ENCODE peak calls at places on chromosomes 13 and 19, in nine cellular contexts. One of them, this sample, is unnamed.

GRCh38 chr13:112973577-112973951 is 4.5 kb downstream of the MCF2L start:
- DNase-seq in caudate nucleus: no peak
- DNase-seq in GDM1: no peak
- DNase-seq in mucosa of descending colon: no peak
- DNase-seq in activated T-cell treated with anti-CD3 and anti-CD28 coated beads, Interleukin-2, amount 50 U/mL, for 24 hours: no peak
- DNase-seq in heart left ventricle: peak; percentile 37
- DNase-seq in NCI-H187 treated with DMSO at 0.1 percent for 48 hours: no peak
- DNase-seq in activated CD4-positive, alpha-beta T cell treated with anti-CD3 and anti-CD28 coated beads for 24 hours: no peak
- DNase-seq in fibroblast of pulmonary artery: no peak
- DNase-seq in this sample: no peak

GRCh38 chr13:98333481-98333880 is 156.4 kb upstream of the RNF113B start:
- DNase-seq in NCI-H187 treated with DMSO at 0.1 percent for 48 hours: no peak
- DNase-seq in fibroblast of pulmonary artery: no peak
- DNase-seq in activated T-cell treated with anti-CD3 and anti-CD28 coated beads, Interleukin-2, amount 50 U/mL, for 24 hours: no peak
- DNase-seq in activated CD4-positive, alpha-beta T cell treated with anti-CD3 and anti-CD28 coated beads for 24 hours: no peak
- DNase-seq in heart left ventricle: no peak
- DNase-seq in GDM1: no peak
- DNase-seq in mucosa of descending colon: no peak
- DNase-seq in caudate nucleus: no peak
- DNase-seq in this sample: no peak

GRCh38 chr19:41714598-41714997 is 6.2 kb downstream of the CEACAM5 start:
- DNase-seq in GDM1: no peak
- DNase-seq in caudate nucleus: no peak
- DNase-seq in heart left ventricle: no peak
- DNase-seq in activated T-cell treated with anti-CD3 and anti-CD28 coated beads, Interleukin-2, amount 50 U/mL, for 24 hours: no peak
- DNase-seq in NCI-H187 treated with DMSO at 0.1 percent for 48 hours: no peak
- DNase-seq in fibroblast of pulmonary artery: no peak
- DNase-seq in activated CD4-positive, alpha-beta T cell treated with anti-CD3 and anti-CD28 coated beads for 24 hours: no peak
- DNase-seq in mucosa of descending colon: no peak
- DNase-seq in this sample: no peak

GRCh38 chr19:34274827-34275625 is 20.7 kb downstream of the GARRE1 start:
- DNase-seq in heart left ventricle: no peak
- DNase-seq in mucosa of descending colon: no peak
- DNase-seq in GDM1: no peak
- DNase-seq in activated CD4-positive, alpha-beta T cell treated with anti-CD3 and anti-CD28 coated beads for 24 hours: no peak
- DNase-seq in caudate nucleus: no peak
- DNase-seq in NCI-H187 treated with DMSO at 0.1 percent for 48 hours: no peak
- DNase-seq in activated T-cell treated with anti-CD3 and anti-CD28 coated beads, Interleukin-2, amount 50 U/mL, for 24 hours: no peak
- DNase-seq in fibroblast of pulmonary artery: peak; percentile 94
- DNase-seq in this sample: peak; percentile 45

GRCh38 chr19:22427587-22428298 is 5.6 kb upstream of the ZNF98 start:
- DNase-seq in heart left ventricle: no peak
- DNase-seq in activated CD4-positive, alpha-beta T cell treated with anti-CD3 and anti-CD28 coated beads for 24 hours: no peak
- DNase-seq in NCI-H187 treated with DMSO at 0.1 percent for 48 hours: no peak
- DNase-seq in caudate nucleus: no peak
- DNase-seq in activated T-cell treated with anti-CD3 and anti-CD28 coated beads, Interleukin-2, amount 50 U/mL, for 24 hours: no peak
- DNase-seq in fibroblast of pulmonary artery: no peak
- DNase-seq in GDM1: no peak
- DNase-seq in mucosa of descending colon: no peak
- DNase-seq in this sample: no peak

GRCh38 chr19:35908010-35908441 is at the start of gene TYROBP:
- DNase-seq in mucosa of descending colon: peak; percentile 32
- DNase-seq in NCI-H187 treated with DMSO at 0.1 percent for 48 hours: no peak
- DNase-seq in fibroblast of pulmonary artery: no peak
- DNase-seq in activated T-cell treated with anti-CD3 and anti-CD28 coated beads, Interleukin-2, amount 50 U/mL, for 24 hours: no peak
- DNase-seq in GDM1: peak; percentile 32
- DNase-seq in caudate nucleus: no peak
- DNase-seq in activated CD4-positive, alpha-beta T cell treated with anti-CD3 and anti-CD28 coated beads for 24 hours: no peak
- DNase-seq in heart left ventricle: peak; percentile 81
- DNase-seq in this sample: no peak

GRCh38 chr13:29920018-29920643 is 69.7 kb upstream of the UBL3 start:
- DNase-seq in caudate nucleus: no peak
- DNase-seq in activated T-cell treated with anti-CD3 and anti-CD28 coated beads, Interleukin-2, amount 50 U/mL, for 24 hours: no peak
- DNase-seq in mucosa of descending colon: no peak
- DNase-seq in fibroblast of pulmonary artery: no peak
- DNase-seq in NCI-H187 treated with DMSO at 0.1 percent for 48 hours: no peak
- DNase-seq in heart left ventricle: no peak
- DNase-seq in GDM1: no peak
- DNase-seq in activated CD4-positive, alpha-beta T cell treated with anti-CD3 and anti-CD28 coated beads for 24 hours: no peak
- DNase-seq in this sample: no peak

GRCh38 chr19:24033962-24034342 is 53.0 kb upstream of the ZNF254 start:
- DNase-seq in NCI-H187 treated with DMSO at 0.1 percent for 48 hours: no peak
- DNase-seq in heart left ventricle: peak; percentile 67
- DNase-seq in mucosa of descending colon: peak; percentile 69
- DNase-seq in activated T-cell treated with anti-CD3 and anti-CD28 coated beads, Interleukin-2, amount 50 U/mL, for 24 hours: no peak
- DNase-seq in fibroblast of pulmonary artery: peak; percentile 68
- DNase-seq in activated CD4-positive, alpha-beta T cell treated with anti-CD3 and anti-CD28 coated beads for 24 hours: no peak
- DNase-seq in caudate nucleus: peak; percentile 65
- DNase-seq in GDM1: peak; percentile 14
- DNase-seq in this sample: peak; percentile 70

GRCh38 chr19:5157186-5157585 is 183.4 kb downstream of the PTPRS start:
- DNase-seq in heart left ventricle: peak; percentile 17
- DNase-seq in mucosa of descending colon: no peak
- DNase-seq in activated CD4-positive, alpha-beta T cell treated with anti-CD3 and anti-CD28 coated beads for 24 hours: no peak
- DNase-seq in caudate nucleus: no peak
- DNase-seq in fibroblast of pulmonary artery: no peak
- DNase-seq in GDM1: no peak
- DNase-seq in activated T-cell treated with anti-CD3 and anti-CD28 coated beads, Interleukin-2, amount 50 U/mL, for 24 hours: no peak
- DNase-seq in NCI-H187 treated with DMSO at 0.1 percent for 48 hours: no peak
- DNase-seq in this sample: no peak

GRCh38 chr13:58142952-58143351 is 511.4 kb downstream of the PCDH17 start:
- DNase-seq in activated CD4-positive, alpha-beta T cell treated with anti-CD3 and anti-CD28 coated beads for 24 hours: no peak
- DNase-seq in activated T-cell treated with anti-CD3 and anti-CD28 coated beads, Interleukin-2, amount 50 U/mL, for 24 hours: no peak
- DNase-seq in mucosa of descending colon: no peak
- DNase-seq in GDM1: no peak
- DNase-seq in caudate nucleus: no peak
- DNase-seq in fibroblast of pulmonary artery: no peak
- DNase-seq in heart left ventricle: no peak
- DNase-seq in NCI-H187 treated with DMSO at 0.1 percent for 48 hours: no peak
- DNase-seq in this sample: no peak

GRCh38 chr19:18589380-18590272 is 1.0 kb downstream of the REX1BD start:
- DNase-seq in activated CD4-positive, alpha-beta T cell treated with anti-CD3 and anti-CD28 coated beads for 24 hours: no peak
- DNase-seq in heart left ventricle: peak; percentile 80
- DNase-seq in GDM1: peak; percentile 41
- DNase-seq in fibroblast of pulmonary artery: peak; percentile 66
- DNase-seq in NCI-H187 treated with DMSO at 0.1 percent for 48 hours: no peak
- DNase-seq in activated T-cell treated with anti-CD3 and anti-CD28 coated beads, Interleukin-2, amount 50 U/mL, for 24 hours: no peak
- DNase-seq in caudate nucleus: peak; percentile 60
- DNase-seq in mucosa of descending colon: peak; percentile 74
- DNase-seq in this sample: peak; percentile 42

GRCh38 chr13:41981961-41982723 is 21.2 kb upstream of the VWA8 start:
- DNase-seq in GDM1: no peak
- DNase-seq in heart left ventricle: no peak
- DNase-seq in activated T-cell treated with anti-CD3 and anti-CD28 coated beads, Interleukin-2, amount 50 U/mL, for 24 hours: no peak
- DNase-seq in fibroblast of pulmonary artery: no peak
- DNase-seq in mucosa of descending colon: no peak
- DNase-seq in activated CD4-positive, alpha-beta T cell treated with anti-CD3 and anti-CD28 coated beads for 24 hours: no peak
- DNase-seq in NCI-H187 treated with DMSO at 0.1 percent for 48 hours: no peak
- DNase-seq in caudate nucleus: no peak
- DNase-seq in this sample: no peak

GRCh38 chr13:70457474-70457873 is 349.2 kb upstream of the KLHL1 start:
- DNase-seq in activated CD4-positive, alpha-beta T cell treated with anti-CD3 and anti-CD28 coated beads for 24 hours: no peak
- DNase-seq in caudate nucleus: no peak
- DNase-seq in heart left ventricle: no peak
- DNase-seq in activated T-cell treated with anti-CD3 and anti-CD28 coated beads, Interleukin-2, amount 50 U/mL, for 24 hours: no peak
- DNase-seq in fibroblast of pulmonary artery: no peak
- DNase-seq in mucosa of descending colon: no peak
- DNase-seq in NCI-H187 treated with DMSO at 0.1 percent for 48 hours: no peak
- DNase-seq in GDM1: no peak
- DNase-seq in this sample: peak; percentile 28

GRCh38 chr13:22736768-22737092 is 444.0 kb upstream of the SGCG start:
- DNase-seq in activated CD4-positive, alpha-beta T cell treated with anti-CD3 and anti-CD28 coated beads for 24 hours: no peak
- DNase-seq in mucosa of descending colon: no peak
- DNase-seq in fibroblast of pulmonary artery: no peak
- DNase-seq in caudate nucleus: no peak
- DNase-seq in activated T-cell treated with anti-CD3 and anti-CD28 coated beads, Interleukin-2, amount 50 U/mL, for 24 hours: no peak
- DNase-seq in heart left ventricle: no peak
- DNase-seq in NCI-H187 treated with DMSO at 0.1 percent for 48 hours: no peak
- DNase-seq in GDM1: no peak
- DNase-seq in this sample: no peak

GRCh38 chr13:51146667-51147066 is 35.6 kb upstream of the C13orf42 start:
- DNase-seq in mucosa of descending colon: no peak
- DNase-seq in activated T-cell treated with anti-CD3 and anti-CD28 coated beads, Interleukin-2, amount 50 U/mL, for 24 hours: no peak
- DNase-seq in GDM1: no peak
- DNase-seq in fibroblast of pulmonary artery: no peak
- DNase-seq in heart left ventricle: no peak
- DNase-seq in NCI-H187 treated with DMSO at 0.1 percent for 48 hours: no peak
- DNase-seq in caudate nucleus: no peak
- DNase-seq in activated CD4-positive, alpha-beta T cell treated with anti-CD3 and anti-CD28 coated beads for 24 hours: no peak
- DNase-seq in this sample: no peak

This sample was measured in brain microvascular endothelial cell.